ENCODE peak calls at places on chromosome 9, in eight cellular contexts. One of them, this sample, is unnamed.

GRCh38 chr9:131523086-131523388 is 8.0 kb downstream of the UCK1 start:
- DNase-seq in OCI-LY7: no peak
- DNase-seq in fibroblast of villous mesenchyme: no peak
- DNase-seq in right lobe of liver: no peak
- DNase-seq in brain microvascular endothelial cell: no peak
- DNase-seq in epithelial cell of proximal tubule: no peak
- DNase-seq in lower lobe of right lung: no peak
- DNase-seq in fibroblast of pulmonary artery: no peak
- DNase-seq in this sample: no peak

GRCh38 chr9:89887286-89887685 is 282.5 kb downstream of the GADD45G start:
- DNase-seq in OCI-LY7: no peak
- DNase-seq in fibroblast of villous mesenchyme: no peak
- DNase-seq in right lobe of liver: no peak
- DNase-seq in brain microvascular endothelial cell: no peak
- DNase-seq in epithelial cell of proximal tubule: no peak
- DNase-seq in lower lobe of right lung: no peak
- DNase-seq in fibroblast of pulmonary artery: no peak
- DNase-seq in this sample: no peak

GRCh38 chr9:78386746-78387145 is 89.8 kb downstream of the PSAT1 start:
- DNase-seq in OCI-LY7: no peak
- DNase-seq in fibroblast of villous mesenchyme: no peak
- DNase-seq in right lobe of liver: no peak
- DNase-seq in brain microvascular endothelial cell: peak; percentile 17
- DNase-seq in epithelial cell of proximal tubule: no peak
- DNase-seq in lower lobe of right lung: no peak
- DNase-seq in fibroblast of pulmonary artery: peak; percentile 45
- DNase-seq in this sample: no peak

GRCh38 chr9:90801507-90802289 is at the start of gene SYK:
- DNase-seq in OCI-LY7: peak; percentile 82
- DNase-seq in fibroblast of villous mesenchyme: no peak
- DNase-seq in right lobe of liver: peak; percentile 70
- DNase-seq in brain microvascular endothelial cell: no peak
- DNase-seq in epithelial cell of proximal tubule: no peak
- DNase-seq in lower lobe of right lung: peak; percentile 89
- DNase-seq in fibroblast of pulmonary artery: no peak
- DNase-seq in this sample: no peak

GRCh38 chr9:76107487-76107886 is 217.0 kb downstream of the PCSK5 start:
- DNase-seq in OCI-LY7: no peak
- DNase-seq in fibroblast of villous mesenchyme: peak; percentile 4
- DNase-seq in right lobe of liver: no peak
- DNase-seq in brain microvascular endothelial cell: no peak
- DNase-seq in epithelial cell of proximal tubule: no peak
- DNase-seq in lower lobe of right lung: no peak
- DNase-seq in fibroblast of pulmonary artery: peak; percentile 24
- DNase-seq in this sample: peak; percentile 81

GRCh38 chr9:74444389-74444788 is 52.7 kb upstream of the RORB start:
- DNase-seq in OCI-LY7: no peak
- DNase-seq in fibroblast of villous mesenchyme: peak; percentile 19
- DNase-seq in right lobe of liver: no peak
- DNase-seq in brain microvascular endothelial cell: no peak
- DNase-seq in epithelial cell of proximal tubule: no peak
- DNase-seq in lower lobe of right lung: no peak
- DNase-seq in fibroblast of pulmonary artery: no peak
- DNase-seq in this sample: peak; percentile 33

GRCh38 chr9:26955921-26956886 is at the start of gene IFT74:
- DNase-seq in OCI-LY7: peak; percentile 90
- DNase-seq in fibroblast of villous mesenchyme: peak; percentile 99
- DNase-seq in right lobe of liver: peak; percentile 98
- DNase-seq in brain microvascular endothelial cell: peak; percentile 99
- DNase-seq in epithelial cell of proximal tubule: peak; percentile 93
- DNase-seq in lower lobe of right lung: peak; percentile 99
- DNase-seq in fibroblast of pulmonary artery: peak; percentile 99
- DNase-seq in this sample: peak; percentile 98

GRCh38 chr9:70678153-70678552 is 263.7 kb upstream of the KLF9 start:
- DNase-seq in OCI-LY7: no peak
- DNase-seq in fibroblast of villous mesenchyme: peak; percentile 37
- DNase-seq in right lobe of liver: no peak
- DNase-seq in brain microvascular endothelial cell: no peak
- DNase-seq in epithelial cell of proximal tubule: no peak
- DNase-seq in lower lobe of right lung: no peak
- DNase-seq in fibroblast of pulmonary artery: no peak
- DNase-seq in this sample: no peak

GRCh38 chr9:96509026-96509425 is 59.1 kb downstream of the HABP4 start:
- DNase-seq in OCI-LY7: no peak
- DNase-seq in fibroblast of villous mesenchyme: no peak
- DNase-seq in right lobe of liver: no peak
- DNase-seq in brain microvascular endothelial cell: no peak
- DNase-seq in epithelial cell of proximal tubule: no peak
- DNase-seq in lower lobe of right lung: no peak
- DNase-seq in fibroblast of pulmonary artery: no peak
- DNase-seq in this sample: no peak

GRCh38 chr9:96508227-96508940 is 58.4 kb downstream of the HABP4 start:
- DNase-seq in OCI-LY7: no peak
- DNase-seq in fibroblast of villous mesenchyme: no peak
- DNase-seq in right lobe of liver: no peak
- DNase-seq in brain microvascular endothelial cell: no peak
- DNase-seq in epithelial cell of proximal tubule: no peak
- DNase-seq in lower lobe of right lung: no peak
- DNase-seq in fibroblast of pulmonary artery: no peak
- DNase-seq in this sample: no peak

GRCh38 chr9:96512240-96512639 is 62.3 kb downstream of the HABP4 start:
- DNase-seq in OCI-LY7: no peak
- DNase-seq in fibroblast of villous mesenchyme: no peak
- DNase-seq in right lobe of liver: no peak
- DNase-seq in brain microvascular endothelial cell: no peak
- DNase-seq in epithelial cell of proximal tubule: no peak
- DNase-seq in lower lobe of right lung: no peak
- DNase-seq in fibroblast of pulmonary artery: no peak
- DNase-seq in this sample: no peak

GRCh38 chr9:96509848-96510247 is 59.9 kb downstream of the HABP4 start:
- DNase-seq in OCI-LY7: no peak
- DNase-seq in fibroblast of villous mesenchyme: no peak
- DNase-seq in right lobe of liver: no peak
- DNase-seq in brain microvascular endothelial cell: no peak
- DNase-seq in epithelial cell of proximal tubule: no peak
- DNase-seq in lower lobe of right lung: no peak
- DNase-seq in fibroblast of pulmonary artery: no peak
- DNase-seq in this sample: no peak

DNA sequence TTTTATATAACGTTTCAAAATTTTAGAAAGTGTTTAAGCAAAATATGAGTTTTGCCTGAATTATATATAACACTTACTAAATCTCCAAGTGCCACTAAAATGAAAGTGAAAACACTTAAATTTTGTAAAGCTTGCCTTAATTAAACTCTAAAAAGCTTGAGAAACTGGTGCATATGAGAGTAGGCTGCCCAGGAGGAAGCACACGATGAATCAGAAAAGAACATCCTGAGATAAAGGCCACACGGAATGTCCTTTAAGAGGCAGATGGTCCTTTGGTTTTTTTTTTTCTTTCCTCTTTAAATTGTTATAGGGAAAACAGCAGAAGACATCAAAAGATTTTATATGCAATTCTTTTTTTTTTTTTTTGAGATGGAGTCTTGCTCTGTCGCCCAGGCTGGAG is 60.3 kb downstream of the HABP4 start:
- DNase-seq in OCI-LY7: no peak
- DNase-seq in fibroblast of villous mesenchyme: no peak
- DNase-seq in right lobe of liver: no peak
- DNase-seq in brain microvascular endothelial cell: no peak
- DNase-seq in epithelial cell of proximal tubule: no peak
- DNase-seq in lower lobe of right lung: no peak
- DNase-seq in fibroblast of pulmonary artery: no peak
- DNase-seq in this sample: no peak
- TF ChIP-seq CTCF in OCI-LY7: no peak
- TF ChIP-seq CTCF in fibroblast of villous mesenchyme: no peak
- TF ChIP-seq CTCF in right lobe of liver: no peak
- TF ChIP-seq CTCF in brain microvascular endothelial cell: no peak
- TF ChIP-seq CTCF in epithelial cell of proximal tubule: no peak
- TF ChIP-seq CTCF in lower lobe of right lung: no peak
- TF ChIP-seq CTCF in fibroblast of pulmonary artery: no peak
- TF ChIP-seq CTCF in this sample: no peak

GRCh38 chr9:134265078-134265477 is 61.2 kb upstream of the RXRA start:
- DNase-seq in OCI-LY7: no peak
- DNase-seq in fibroblast of villous mesenchyme: no peak
- DNase-seq in right lobe of liver: peak; percentile 60
- DNase-seq in brain microvascular endothelial cell: no peak
- DNase-seq in epithelial cell of proximal tubule: no peak
- DNase-seq in lower lobe of right lung: no peak
- DNase-seq in fibroblast of pulmonary artery: no peak
- DNase-seq in this sample: no peak

GRCh38 chr9:134266418-134266817 is 59.8 kb upstream of the RXRA start:
- DNase-seq in OCI-LY7: no peak
- DNase-seq in fibroblast of villous mesenchyme: no peak
- DNase-seq in right lobe of liver: no peak
- DNase-seq in brain microvascular endothelial cell: no peak
- DNase-seq in epithelial cell of proximal tubule: no peak
- DNase-seq in lower lobe of right lung: no peak
- DNase-seq in fibroblast of pulmonary artery: no peak
- DNase-seq in this sample: no peak

GRCh38 chr9:134271338-134272301 is 54.6 kb upstream of the RXRA start:
- DNase-seq in OCI-LY7: no peak
- DNase-seq in fibroblast of villous mesenchyme: no peak
- DNase-seq in right lobe of liver: no peak
- DNase-seq in brain microvascular endothelial cell: no peak
- DNase-seq in epithelial cell of proximal tubule: no peak
- DNase-seq in lower lobe of right lung: no peak
- DNase-seq in fibroblast of pulmonary artery: no peak
- DNase-seq in this sample: no peak

GRCh38 chr9:134267305-134268265 is 58.7 kb upstream of the RXRA start:
- DNase-seq in OCI-LY7: no peak
- DNase-seq in fibroblast of villous mesenchyme: no peak
- DNase-seq in right lobe of liver: peak; percentile 65
- DNase-seq in brain microvascular endothelial cell: no peak
- DNase-seq in epithelial cell of proximal tubule: no peak
- DNase-seq in lower lobe of right lung: no peak
- DNase-seq in fibroblast of pulmonary artery: no peak
- DNase-seq in this sample: no peak

DNA sequence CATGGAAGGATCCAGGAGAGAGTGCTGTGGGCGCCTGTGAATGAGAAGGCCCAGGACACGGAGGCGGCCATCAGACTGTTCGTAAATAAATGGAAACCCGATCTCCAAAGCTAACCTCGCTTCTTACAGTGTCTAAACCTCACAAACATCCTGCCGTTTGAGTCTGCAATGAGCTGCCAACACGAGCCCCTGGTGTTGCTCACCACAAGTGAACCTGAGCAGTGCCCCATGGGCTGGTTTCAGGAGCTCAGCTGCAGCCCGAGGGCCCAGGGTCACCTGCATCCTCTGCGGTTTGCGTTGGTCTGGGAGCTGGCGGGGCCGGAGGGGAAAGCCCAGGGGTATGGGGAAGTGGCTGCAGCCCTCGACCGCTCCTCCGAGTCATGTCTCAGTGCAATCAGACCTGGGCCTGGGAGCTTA is 57.9 kb upstream of the RXRA start:
- DNase-seq in OCI-LY7: peak; percentile 76
- DNase-seq in fibroblast of villous mesenchyme: no peak
- DNase-seq in right lobe of liver: no peak
- DNase-seq in brain microvascular endothelial cell: no peak
- DNase-seq in epithelial cell of proximal tubule: no peak
- DNase-seq in lower lobe of right lung: no peak
- DNase-seq in fibroblast of pulmonary artery: no peak
- DNase-seq in this sample: no peak
- H3K4me3 ChIP-seq in OCI-LY7: no peak overlapping the region
- H3K4me3 ChIP-seq in fibroblast of villous mesenchyme: no peak overlapping the region
- H3K4me3 ChIP-seq in right lobe of liver: no peak overlapping the region
- H3K4me3 ChIP-seq in brain microvascular endothelial cell: no peak overlapping the region
- H3K4me3 ChIP-seq in epithelial cell of proximal tubule: no peak overlapping the region
- H3K4me3 ChIP-seq in lower lobe of right lung: no peak overlapping the region
- H3K4me3 ChIP-seq in fibroblast of pulmonary artery: no peak overlapping the region
- H3K4me3 ChIP-seq in this sample: no peak overlapping the region

DNA sequence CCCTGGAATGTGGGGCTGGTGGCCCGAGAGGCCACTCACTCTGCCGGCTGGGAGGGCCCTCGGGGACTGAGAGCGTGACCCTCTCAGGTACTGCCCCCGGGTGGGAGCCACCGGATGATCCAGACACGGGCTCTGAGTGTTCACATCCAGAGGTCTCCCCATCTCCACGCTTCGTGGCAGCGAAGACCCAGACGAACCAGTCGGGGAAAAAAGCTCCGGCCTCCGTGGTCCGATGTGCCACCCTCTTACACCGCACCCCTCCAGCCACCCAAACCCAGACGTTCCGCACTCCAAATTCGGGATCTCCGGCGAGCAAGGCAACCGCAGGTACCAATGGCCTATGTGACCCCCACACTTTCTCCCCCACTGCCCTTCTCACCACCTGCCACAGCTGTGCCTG is 49.5 kb downstream of the AMBP start:
- DNase-seq in OCI-LY7: no peak
- DNase-seq in fibroblast of villous mesenchyme: no peak
- DNase-seq in right lobe of liver: no peak
- DNase-seq in brain microvascular endothelial cell: no peak
- DNase-seq in epithelial cell of proximal tubule: no peak
- DNase-seq in lower lobe of right lung: no peak
- DNase-seq in fibroblast of pulmonary artery: no peak
- DNase-seq in this sample: no peak
- TF ChIP-seq CTCF in OCI-LY7: no peak
- TF ChIP-seq CTCF in fibroblast of villous mesenchyme: no peak
- TF ChIP-seq CTCF in right lobe of liver: no peak
- TF ChIP-seq CTCF in brain microvascular endothelial cell: no peak
- TF ChIP-seq CTCF in epithelial cell of proximal tubule: no peak
- TF ChIP-seq CTCF in lower lobe of right lung: no peak
- TF ChIP-seq CTCF in fibroblast of pulmonary artery: no peak
- TF ChIP-seq CTCF in this sample: no peak

GRCh38 chr9:99369327-99369722 is 147.2 kb downstream of the SEC61B start:
- DNase-seq in OCI-LY7: no peak
- DNase-seq in fibroblast of villous mesenchyme: no peak
- DNase-seq in right lobe of liver: no peak
- DNase-seq in brain microvascular endothelial cell: no peak
- DNase-seq in epithelial cell of proximal tubule: no peak
- DNase-seq in lower lobe of right lung: no peak
- DNase-seq in fibroblast of pulmonary artery: no peak
- DNase-seq in this sample: no peak

GRCh38 chr9:99371376-99371775 is 149.3 kb downstream of the SEC61B start:
- DNase-seq in OCI-LY7: no peak
- DNase-seq in fibroblast of villous mesenchyme: no peak
- DNase-seq in right lobe of liver: no peak
- DNase-seq in brain microvascular endothelial cell: no peak
- DNase-seq in epithelial cell of proximal tubule: no peak
- DNase-seq in lower lobe of right lung: no peak
- DNase-seq in fibroblast of pulmonary artery: no peak
- DNase-seq in this sample: no peak

GRCh38 chr9:99366183-99366582 is 144.1 kb downstream of the SEC61B start:
- DNase-seq in OCI-LY7: no peak
- DNase-seq in fibroblast of villous mesenchyme: no peak
- DNase-seq in right lobe of liver: no peak
- DNase-seq in brain microvascular endothelial cell: no peak
- DNase-seq in epithelial cell of proximal tubule: no peak
- DNase-seq in lower lobe of right lung: no peak
- DNase-seq in fibroblast of pulmonary artery: no peak
- DNase-seq in this sample: no peak

GRCh38 chr9:99366601-99367000 is 144.5 kb downstream of the SEC61B start:
- DNase-seq in OCI-LY7: no peak
- DNase-seq in fibroblast of villous mesenchyme: no peak
- DNase-seq in right lobe of liver: no peak
- DNase-seq in brain microvascular endothelial cell: no peak
- DNase-seq in epithelial cell of proximal tubule: no peak
- DNase-seq in lower lobe of right lung: no peak
- DNase-seq in fibroblast of pulmonary artery: no peak
- DNase-seq in this sample: no peak

DNA sequence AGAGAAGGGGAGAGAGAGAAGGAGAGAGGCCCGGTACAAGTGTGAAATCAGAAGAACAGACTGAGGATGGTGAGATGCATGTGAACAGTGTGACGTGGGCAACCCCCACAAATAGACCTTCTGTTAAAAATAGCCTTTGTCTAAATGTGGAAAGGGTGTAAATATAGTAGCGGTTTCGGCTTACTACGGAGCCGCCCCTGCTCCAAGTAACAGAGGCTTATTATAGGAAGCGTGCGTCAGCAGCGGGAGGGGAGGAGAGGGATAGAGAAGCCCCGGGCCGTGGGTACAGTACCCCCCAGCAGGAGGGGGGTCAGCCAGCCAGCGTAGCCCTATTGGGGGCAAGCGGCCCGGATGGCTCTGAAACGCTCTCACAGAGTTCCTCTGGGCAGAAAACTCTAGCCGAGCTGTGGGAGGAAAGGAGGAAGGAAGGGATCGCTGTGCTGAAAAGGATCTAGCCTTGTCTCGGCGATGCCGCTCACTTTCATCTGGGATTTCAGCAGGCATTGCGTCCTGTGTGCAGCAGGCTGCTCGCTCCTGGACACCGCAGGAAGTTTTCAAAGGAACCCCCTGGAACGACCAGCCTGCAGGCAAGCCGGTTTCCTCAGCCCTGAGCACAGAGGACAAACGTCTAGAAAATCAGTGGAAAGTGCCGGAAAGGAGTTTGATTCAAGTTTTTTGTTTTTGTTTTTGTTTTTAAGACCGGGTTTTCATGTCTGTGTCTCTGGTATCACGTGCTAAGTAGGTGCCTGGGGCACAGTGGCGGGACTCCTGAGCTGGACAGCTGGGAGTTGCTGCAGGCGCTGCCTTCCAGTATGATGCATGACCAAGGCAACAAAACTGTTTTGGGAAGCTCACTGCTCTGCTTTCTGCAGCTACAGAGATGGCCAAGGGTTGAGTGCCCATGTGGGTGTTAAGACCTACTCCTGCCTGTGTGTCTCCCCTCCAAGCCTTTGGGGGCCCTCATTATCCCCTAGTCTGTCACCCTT is 146.6 kb downstream of the SEC61B start:
- DNase-seq in OCI-LY7: no peak
- DNase-seq in fibroblast of villous mesenchyme: peak; percentile 73
- DNase-seq in right lobe of liver: peak; percentile 28
- DNase-seq in brain microvascular endothelial cell: peak; percentile 55
- DNase-seq in epithelial cell of proximal tubule: no peak
- DNase-seq in lower lobe of right lung: no peak
- DNase-seq in fibroblast of pulmonary artery: peak; percentile 45
- DNase-seq in this sample: peak; percentile 79
- H3K4me3 ChIP-seq in OCI-LY7: no peak overlapping the region
- H3K4me3 ChIP-seq in fibroblast of villous mesenchyme: peak overlapping the region; percentile 60
- H3K4me3 ChIP-seq in right lobe of liver: no peak overlapping the region
- H3K4me3 ChIP-seq in brain microvascular endothelial cell: peak overlapping the region; percentile 48
- H3K4me3 ChIP-seq in epithelial cell of proximal tubule: peak overlapping the region; percentile 59
- H3K4me3 ChIP-seq in lower lobe of right lung: peak overlapping the region; percentile 50
- H3K4me3 ChIP-seq in fibroblast of pulmonary artery: peak overlapping the region; percentile 51
- H3K4me3 ChIP-seq in this sample: peak overlapping the region; percentile 44